ENCODE peak calls at places on chromosome 1, in seven cellular contexts. O is KG1, Q is cardiac septum, K is T follicular helper cell, C is GM23248, M is Calu3, N is posterior cingulate gyrus. Y is an unnamed sample.
A peak's percentile ranks its signal among the peaks of the same experiment; 100 is the strongest.

GRCh38 chr1:151728151-151728711 is 6.9 kb downstream of the RIIAD1 start:
- DNase-seq in O (no peak), Q (peak; percentile 70), K (no peak), C (peak; percentile 84), M (no peak), N (peak; percentile 39), Y (no peak)

GRCh38 chr1:3907031-3907534 is 7.0 kb upstream of the C1orf174 start:
- DNase-seq in O (no peak), Q (peak; percentile 47), K (no peak), C (no peak), M (no peak), N (no peak), Y (no peak)

GRCh38 chr1:77179632-77180031 is 39.6 kb downstream of the PIGK start:
- DNase-seq in O (no peak), Q (no peak), K (no peak), C (no peak), M (no peak), N (no peak), Y (no peak)

GRCh38 chr1:5709976-5710375 is 282.2 kb downstream of the NPHP4 start:
- DNase-seq in O (no peak), Q (no peak), K (no peak), C (no peak), M (no peak), N (no peak), Y (no peak)

GRCh38 chr1:228753236-228753741 is 18.0 kb downstream of the RHOU start:
- DNase-seq in O (no peak), Q (no peak), K (no peak), C (no peak), M (no peak), N (no peak), Y (no peak)

GRCh38 chr1:231534703-231535159 is 6.3 kb downstream of the TSNAX start:
- DNase-seq in O (no peak), Q (no peak), K (no peak), C (no peak), M (no peak), N (no peak), Y (no peak)

GRCh38 chr1:20076223-20076622 is 6.2 kb downstream of the PLA2G5 start:
- DNase-seq in O (no peak), Q (no peak), K (no peak), C (no peak), M (no peak), N (no peak), Y (no peak)

GRCh38 chr1:115793162-115793561 is 24.6 kb upstream of the CASQ2 start:
- DNase-seq in O (no peak), Q (no peak), K (no peak), C (no peak), M (no peak), N (no peak), Y (no peak)

GRCh38 chr1:151839457-151840409 is at the start of gene C2CD4D:
- DNase-seq in O (no peak), Q (no peak), K (peak; percentile 42), C (no peak), M (peak; percentile 96), N (peak; percentile 89), Y (peak; percentile 56)

GRCh38 chr1:32953495-32953894 is 11.1 kb downstream of the RNF19B start:
- DNase-seq in O (no peak), Q (no peak), K (no peak), C (peak; percentile 77), M (no peak), N (no peak), Y (no peak)

GRCh38 chr1:160767417-160768294 is 28.3 kb upstream of the LY9 start:
- DNase-seq in O (no peak), Q (no peak), K (no peak), C (no peak), M (no peak), N (no peak), Y (no peak)

Y was measured in effector CD4-positive, alpha-beta T cell.